ENCODE peak calls at places on chromosome 22, in six cellular contexts. One of them, this sample, is unnamed.

GRCh38 chr22:33112606-33113005 is 54.4 kb upstream of the SYN3 start:
- DNase-seq in body of pancreas: no peak
- DNase-seq in tibial nerve: no peak
- DNase-seq in tibial artery: no peak
- DNase-seq in lung: no peak
- DNase-seq in right lobe of liver: no peak
- DNase-seq in this sample: no peak

GRCh38 chr22:47997052-47997568 is 1234.7 kb downstream of the TBC1D22A start:
- DNase-seq in body of pancreas: no peak
- DNase-seq in lung: no peak
- DNase-seq in tibial nerve: no peak
- DNase-seq in right lobe of liver: no peak
- DNase-seq in tibial artery: no peak
- DNase-seq in this sample: no peak

GRCh38 chr22:23104109-23104971 is 34.0 kb downstream of the GNAZ start:
- DNase-seq in body of pancreas: no peak
- DNase-seq in tibial nerve: no peak
- DNase-seq in lung: no peak
- DNase-seq in right lobe of liver: no peak
- DNase-seq in tibial artery: no peak
- DNase-seq in this sample: no peak

GRCh38 chr22:32202539-32203180 is 2.2 kb downstream of the RFPL2 start:
- DNase-seq in tibial nerve: no peak
- DNase-seq in right lobe of liver: peak; percentile 85
- DNase-seq in lung: peak; percentile 67
- DNase-seq in tibial artery: no peak
- DNase-seq in body of pancreas: peak; percentile 40
- DNase-seq in this sample: peak; percentile 25

GRCh38 chr22:31343235-31344191 is 2.6 kb downstream of the PATZ1 start:
- DNase-seq in right lobe of liver: no peak
- DNase-seq in lung: peak; percentile 87
- DNase-seq in body of pancreas: peak; percentile 93
- DNase-seq in tibial nerve: no peak
- DNase-seq in tibial artery: peak; percentile 77
- DNase-seq in this sample: no peak

GRCh38 chr22:29994027-29994715 is 86.1 kb upstream of the HORMAD2 start:
- DNase-seq in lung: no peak
- DNase-seq in tibial nerve: no peak
- DNase-seq in body of pancreas: no peak
- DNase-seq in tibial artery: no peak
- DNase-seq in right lobe of liver: no peak
- DNase-seq in this sample: no peak

GRCh38 chr22:24759765-24760164 is 14.8 kb downstream of the PIWIL3 start:
- DNase-seq in tibial nerve: no peak
- DNase-seq in lung: no peak
- DNase-seq in right lobe of liver: no peak
- DNase-seq in body of pancreas: no peak
- DNase-seq in tibial artery: no peak
- DNase-seq in this sample: no peak

GRCh38 chr22:37896181-37896592 is 9.9 kb upstream of the MICALL1 start:
- DNase-seq in body of pancreas: no peak
- DNase-seq in lung: no peak
- DNase-seq in tibial nerve: no peak
- DNase-seq in tibial artery: no peak
- DNase-seq in right lobe of liver: no peak
- DNase-seq in this sample: no peak

GRCh38 chr22:44362249-44363040 is 49.7 kb upstream of the SHISAL1 start:
- DNase-seq in tibial nerve: no peak
- DNase-seq in right lobe of liver: no peak
- DNase-seq in lung: no peak
- DNase-seq in body of pancreas: no peak
- DNase-seq in tibial artery: no peak
- DNase-seq in this sample: no peak

GRCh38 chr22:38927033-38927789 is 30.2 kb upstream of the APOBEC3A start:
- DNase-seq in body of pancreas: peak; percentile 88
- DNase-seq in tibial artery: peak; percentile 86
- DNase-seq in tibial nerve: peak; percentile 49
- DNase-seq in lung: peak; percentile 82
- DNase-seq in right lobe of liver: no peak
- DNase-seq in this sample: peak; percentile 36

GRCh38 chr22:24953294-24954113 is 988 bp downstream of the KIAA1671 start:
- DNase-seq in tibial nerve: no peak
- DNase-seq in right lobe of liver: peak; percentile 62
- DNase-seq in lung: peak; percentile 42
- DNase-seq in body of pancreas: peak; percentile 41
- DNase-seq in tibial artery: no peak
- DNase-seq in this sample: no peak

GRCh38 chr22:31474743-31475142 is 14.9 kb downstream of the EIF4ENIF1 start:
- DNase-seq in tibial nerve: no peak
- DNase-seq in right lobe of liver: no peak
- DNase-seq in tibial artery: no peak
- DNase-seq in body of pancreas: no peak
- DNase-seq in lung: no peak
- DNase-seq in this sample: no peak

DNA sequence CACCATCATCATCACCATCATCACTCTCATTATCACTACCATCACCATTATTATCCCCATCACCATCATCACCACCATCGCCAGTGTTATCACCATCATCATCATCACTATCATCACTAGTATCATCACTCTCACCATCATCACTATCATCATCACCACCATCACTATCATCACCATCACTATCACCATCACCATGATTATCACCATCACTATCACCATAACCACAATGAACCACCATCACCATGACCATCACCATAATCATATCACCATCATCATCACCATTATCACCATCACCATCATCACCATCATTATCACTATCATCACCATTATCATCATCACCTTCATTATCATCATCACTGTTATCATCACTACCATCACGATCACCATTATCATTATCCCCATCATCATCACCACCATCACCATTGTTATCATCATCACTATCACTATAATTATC is 326.7 kb downstream of the BRD1 start:
- DNase-seq in tibial nerve: no peak
- DNase-seq in body of pancreas: no peak
- DNase-seq in right lobe of liver: no peak
- DNase-seq in tibial artery: no peak
- DNase-seq in lung: no peak
- DNase-seq in this sample: no peak
- H3K9me3 ChIP-seq in tibial nerve: peaks cover 15% of the 10 kb centered on the region
- H3K9me3 ChIP-seq in body of pancreas: no peaks in the 10 kb centered on the region
- H3K9me3 ChIP-seq in right lobe of liver: no peaks in the 10 kb centered on the region
- H3K9me3 ChIP-seq in tibial artery: no peaks in the 10 kb centered on the region
- H3K9me3 ChIP-seq in lung: peaks cover 4% of the 10 kb centered on the region
- H3K9me3 ChIP-seq in this sample: no peaks in the 10 kb centered on the region

GRCh38 chr22:21780259-21780658 is 44.7 kb upstream of the YPEL1 start:
- DNase-seq in tibial nerve: no peak
- DNase-seq in body of pancreas: no peak
- DNase-seq in right lobe of liver: peak; percentile 17
- DNase-seq in tibial artery: no peak
- DNase-seq in lung: no peak
- DNase-seq in this sample: no peak
- H3K4me1 ChIP-seq in tibial nerve: peaks cover under 1% of the 10 kb centered on the region
- H3K4me1 ChIP-seq in body of pancreas: no peaks in the 10 kb centered on the region
- H3K4me1 ChIP-seq in right lobe of liver: no peaks in the 10 kb centered on the region
- H3K4me1 ChIP-seq in tibial artery: no peaks in the 10 kb centered on the region
- H3K4me1 ChIP-seq in lung: no peaks in the 10 kb centered on the region
- H3K4me1 ChIP-seq in this sample: no peaks in the 10 kb centered on the region

DNA sequence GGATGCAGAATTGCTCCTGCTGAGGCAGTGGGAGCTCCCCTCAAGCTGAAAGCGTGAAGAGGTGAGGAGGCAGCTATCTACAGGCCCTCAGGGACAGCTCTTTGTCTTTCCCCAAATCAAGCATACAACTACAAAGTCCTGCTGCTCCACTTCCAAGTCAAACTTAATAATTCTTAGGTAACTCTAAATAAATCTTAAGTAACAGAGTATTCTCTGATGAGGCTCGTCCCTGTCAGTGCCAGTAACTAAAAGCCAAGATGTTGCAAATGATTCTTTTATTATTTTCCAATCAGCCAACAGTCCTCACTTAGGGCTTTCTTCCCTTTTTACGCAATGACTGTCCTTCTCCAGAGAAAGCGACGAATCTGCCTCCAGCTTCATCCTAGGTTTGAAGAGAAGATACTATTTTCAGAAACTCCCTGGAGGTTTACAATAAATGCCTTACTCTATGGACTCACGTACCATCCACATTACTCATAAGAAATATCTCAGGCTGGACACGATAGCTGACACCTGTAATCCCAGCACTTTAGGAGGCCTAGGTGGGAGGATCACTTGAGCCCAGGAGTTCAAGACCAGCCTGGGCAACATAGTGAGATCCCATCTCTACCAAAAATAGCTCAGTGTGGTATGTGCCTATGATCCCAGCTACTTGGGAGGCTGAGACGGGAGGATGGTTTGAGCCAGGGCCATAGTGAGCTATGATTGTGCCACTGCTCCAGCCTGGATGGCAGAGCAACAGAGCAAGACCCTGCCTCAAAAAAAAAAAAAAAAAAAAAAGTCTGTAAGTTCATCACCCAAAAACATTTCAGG is 3.1 kb upstream of the C22orf39 start:
- DNase-seq in tibial nerve: no peak
- DNase-seq in body of pancreas: no peak
- DNase-seq in right lobe of liver: no peak
- DNase-seq in lung: no peak
- DNase-seq in tibial artery: no peak
- DNase-seq in this sample: no peak
- H3K36me3 ChIP-seq in tibial nerve: no peaks in the 10 kb centered on the region
- H3K36me3 ChIP-seq in body of pancreas: peaks cover 12% of the 10 kb centered on the region
- H3K36me3 ChIP-seq in right lobe of liver: peaks cover 50% of the 10 kb centered on the region
- H3K36me3 ChIP-seq in lung: peaks cover 26% of the 10 kb centered on the region
- H3K36me3 ChIP-seq in tibial artery: peaks cover 31% of the 10 kb centered on the region
- H3K36me3 ChIP-seq in this sample: peaks cover 69% of the 10 kb centered on the region

DNA sequence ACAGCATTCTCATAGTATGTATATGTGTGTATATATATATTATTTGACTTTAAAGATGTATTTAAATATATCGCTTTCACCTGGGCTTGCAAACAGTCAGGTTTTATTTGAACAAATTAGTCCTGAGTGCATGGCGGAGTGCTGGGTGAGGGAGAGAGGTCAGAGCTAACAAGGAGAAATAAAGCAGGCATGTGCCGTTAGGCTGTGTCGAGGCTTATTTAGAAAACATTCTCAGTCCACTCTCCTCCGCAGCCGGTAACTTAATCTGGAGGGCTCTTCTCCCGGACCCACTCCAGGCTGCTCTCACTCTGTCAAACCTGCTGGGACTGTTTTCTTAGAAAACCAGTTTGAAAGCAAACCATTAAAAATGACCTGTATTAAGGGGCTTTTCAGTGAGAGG is 455.9 kb downstream of the MN1 start:
- DNase-seq in lung: peak; percentile 28
- DNase-seq in tibial artery: no peak
- DNase-seq in body of pancreas: no peak
- DNase-seq in right lobe of liver: no peak
- DNase-seq in tibial nerve: no peak
- DNase-seq in this sample: no peak
- H3K9me3 ChIP-seq in lung: no peaks in the 10 kb centered on the region
- H3K9me3 ChIP-seq in tibial artery: peaks cover 10% of the 10 kb centered on the region
- H3K9me3 ChIP-seq in body of pancreas: no peaks in the 10 kb centered on the region
- H3K9me3 ChIP-seq in right lobe of liver: no peaks in the 10 kb centered on the region
- H3K9me3 ChIP-seq in tibial nerve: peaks cover 46% of the 10 kb centered on the region
- H3K9me3 ChIP-seq in this sample: peaks cover 25% of the 10 kb centered on the region